ENCODE peak calls at places on chromosome 11, in five cellular contexts. S is CD4-positive, CD25-positive, alpha-beta regulatory T cell; R is naive thymus-derived CD4-positive, alpha-beta T cell; G is A549; T is thoracic aorta. U is an unnamed sample.
A peak's percentile ranks its signal among the peaks of the same experiment; 100 is the strongest.

GRCh38 chr11:107956543-107956942 is 28.3 kb downstream of the RAB39A start:
- DNase-seq in S (no peak), R (no peak), G (no peak), T (no peak), U (no peak)

GRCh38 chr11:100823360-100823759 is 136.3 kb downstream of the ARHGAP42 start:
- DNase-seq in S (no peak), R (no peak), G (no peak), T (no peak), U (no peak)

GRCh38 chr11:119338318-119338890 is 2.3 kb downstream of the C1QTNF5 start:
- DNase-seq in S (peak; percentile 43), R (peak; percentile 65), G (peak; percentile 82), T (no peak), U (peak; percentile 60)

GRCh38 chr11:32884770-32885384 is 7.7 kb upstream of the QSER1 start:
- DNase-seq in S (no peak), R (no peak), G (no peak), T (no peak), U (peak; percentile 13)

GRCh38 chr11:9858218-9858617 is 194.3 kb downstream of the SWAP70 start:
- DNase-seq in S (no peak), R (no peak), G (no peak), T (no peak), U (peak; percentile 12)

GRCh38 chr11:89521294-89521693 is 30.1 kb upstream of the NOX4 start:
- DNase-seq in S (no peak), R (no peak), G (no peak), T (no peak), U (no peak)

GRCh38 chr11:23473782-23474181 is 613.5 kb upstream of the CCDC179 start:
- DNase-seq in S (no peak), R (no peak), G (no peak), T (no peak), U (no peak)

GRCh38 chr11:74726547-74727182 is 4.6 kb downstream of the CHRDL2 start:
- DNase-seq in S (peak; percentile 26), R (peak; percentile 45), G (peak; percentile 91), T (no peak), U (peak; percentile 92)

GRCh38 chr11:69013009-69013951 is at the start of gene MRGPRF:
- DNase-seq in S (no peak), R (no peak), G (peak; percentile 40), T (peak; percentile 91), U (peak; percentile 73)

GRCh38 chr11:11782532-11783110 is 59.2 kb upstream of the USP47 start:
- DNase-seq in S (no peak), R (no peak), G (no peak), T (no peak), U (no peak)

GRCh38 chr11:57306156-57306876 is 18.4 kb downstream of the TNKS1BP1 start:
- DNase-seq in S (no peak), R (no peak), G (no peak), T (no peak), U (no peak)
- H3K4me1 ChIP-seq in S (peaks cover 7% of the 10 kb centered on the region), R (no peaks in the 10 kb centered on the region), G (peaks cover 47% of the 10 kb centered on the region), T (peaks cover 23% of the 10 kb centered on the region), U (peaks cover 17% of the 10 kb centered on the region)

GRCh38 chr11:121870202-121871045 is 245.6 kb downstream of the BLID start:
- DNase-seq in S (no peak), R (no peak), G (no peak), T (no peak), U (no peak)
- H3K27ac ChIP-seq in S (no peak overlapping the region), R (no peak overlapping the region), G (no peak overlapping the region), T (peak overlapping the region; percentile 58), U (no peak overlapping the region)

DNA sequence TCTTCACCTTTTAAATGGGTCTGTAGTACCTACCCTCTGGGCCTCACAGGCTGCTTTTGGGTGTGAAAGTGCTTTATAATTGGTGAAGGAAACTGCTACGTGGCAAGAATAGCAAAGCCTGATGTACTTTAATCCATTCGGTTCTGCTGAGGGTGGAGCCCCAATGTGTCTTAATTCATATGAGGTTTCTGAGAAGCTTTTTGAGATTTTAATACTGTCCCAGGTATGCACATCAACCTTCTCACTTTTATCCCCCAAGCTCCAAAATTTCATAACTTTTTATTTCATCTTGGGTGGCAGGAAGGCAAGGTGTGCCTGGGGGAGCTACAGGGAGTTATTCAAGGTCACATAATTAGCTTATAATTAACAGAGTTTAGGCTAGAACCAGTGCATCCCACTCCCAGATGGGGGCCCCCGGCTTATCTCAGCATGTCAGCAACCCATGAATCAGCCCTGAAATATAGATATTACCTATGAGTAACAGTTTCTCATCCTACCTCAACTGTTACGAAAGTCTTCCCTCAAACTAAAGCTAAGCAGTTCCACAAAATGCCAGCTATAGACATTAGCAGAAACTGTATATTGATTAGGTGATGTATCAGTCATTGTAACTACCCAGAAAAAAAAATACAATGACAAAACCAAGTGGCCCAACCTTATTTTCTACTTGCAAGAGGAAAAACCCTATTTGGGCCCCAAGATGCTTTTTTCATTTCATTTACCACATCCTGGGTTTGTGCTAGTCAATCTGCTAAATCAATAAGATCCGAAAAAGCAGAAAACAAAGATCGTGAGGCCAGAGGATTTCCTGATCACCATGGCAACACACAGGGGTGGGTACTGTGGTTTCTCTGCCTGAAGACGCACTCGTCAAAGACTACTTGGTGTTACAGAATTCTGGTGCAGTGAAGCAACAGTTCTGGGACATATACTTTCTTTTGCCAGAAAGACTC is 26.7 kb downstream of the CD44 start:
- DNase-seq in S (peak; percentile 88), R (peak; percentile 96), G (no peak), T (no peak), U (no peak)
- H3K4me1 ChIP-seq in S (peaks cover 97% of the 10 kb centered on the region), R (peaks cover 96% of the 10 kb centered on the region), G (peaks cover 98% of the 10 kb centered on the region), T (peaks cover 78% of the 10 kb centered on the region), U (no peaks in the 10 kb centered on the region)

GRCh38 chr11:112396092-112396491 is 135.4 kb upstream of the PLET1 start:
- DNase-seq in S (no peak), R (no peak), G (no peak), T (no peak), U (no peak)

GRCh38 chr11:112394304-112394703 is 133.6 kb upstream of the PLET1 start:
- DNase-seq in S (no peak), R (no peak), G (no peak), T (no peak), U (no peak)

GRCh38 chr11:112401036-112401769 is 140.5 kb upstream of the PLET1 start:
- DNase-seq in S (no peak), R (no peak), G (no peak), T (no peak), U (no peak)

GRCh38 chr11:112400615-112401014 is 140.0 kb upstream of the PLET1 start:
- DNase-seq in S (no peak), R (no peak), G (no peak), T (no peak), U (no peak)

DNA sequence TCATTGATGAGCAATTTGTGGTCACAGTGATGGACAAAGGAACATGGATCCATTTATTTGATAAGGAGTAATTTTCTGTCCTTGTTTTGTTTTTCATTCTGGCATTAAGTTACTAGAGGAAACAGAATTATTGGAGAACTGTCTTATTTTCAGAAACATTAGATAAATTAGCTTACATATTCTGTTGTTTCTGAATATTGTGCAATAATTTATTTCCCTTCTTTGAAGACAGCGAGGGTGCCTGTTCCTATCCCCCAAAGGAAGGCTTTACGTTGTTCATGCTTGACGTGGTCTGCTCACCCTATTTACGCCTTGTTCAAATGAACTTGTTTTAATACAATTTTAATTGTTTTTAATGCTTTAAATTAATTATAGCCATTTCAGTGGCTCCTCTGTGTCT is 138.1 kb upstream of the PLET1 start:
- DNase-seq in S (no peak), R (no peak), G (no peak), T (no peak), U (no peak)
- H3K27ac ChIP-seq in S (no peak overlapping the region), R (no peak overlapping the region), G (no peak overlapping the region), T (no peak overlapping the region), U (no peak overlapping the region)

GRCh38 chr11:123586568-123586967 is 67.9 kb downstream of the SCN3B start:
- DNase-seq in S (no peak), R (no peak), G (no peak), T (no peak), U (no peak)
- H3K4me1 ChIP-seq in S (no peaks in the 10 kb centered on the region), R (no peaks in the 10 kb centered on the region), G (peaks cover 80% of the 10 kb centered on the region), T (no peaks in the 10 kb centered on the region), U (peaks cover 28% of the 10 kb centered on the region)

DNA sequence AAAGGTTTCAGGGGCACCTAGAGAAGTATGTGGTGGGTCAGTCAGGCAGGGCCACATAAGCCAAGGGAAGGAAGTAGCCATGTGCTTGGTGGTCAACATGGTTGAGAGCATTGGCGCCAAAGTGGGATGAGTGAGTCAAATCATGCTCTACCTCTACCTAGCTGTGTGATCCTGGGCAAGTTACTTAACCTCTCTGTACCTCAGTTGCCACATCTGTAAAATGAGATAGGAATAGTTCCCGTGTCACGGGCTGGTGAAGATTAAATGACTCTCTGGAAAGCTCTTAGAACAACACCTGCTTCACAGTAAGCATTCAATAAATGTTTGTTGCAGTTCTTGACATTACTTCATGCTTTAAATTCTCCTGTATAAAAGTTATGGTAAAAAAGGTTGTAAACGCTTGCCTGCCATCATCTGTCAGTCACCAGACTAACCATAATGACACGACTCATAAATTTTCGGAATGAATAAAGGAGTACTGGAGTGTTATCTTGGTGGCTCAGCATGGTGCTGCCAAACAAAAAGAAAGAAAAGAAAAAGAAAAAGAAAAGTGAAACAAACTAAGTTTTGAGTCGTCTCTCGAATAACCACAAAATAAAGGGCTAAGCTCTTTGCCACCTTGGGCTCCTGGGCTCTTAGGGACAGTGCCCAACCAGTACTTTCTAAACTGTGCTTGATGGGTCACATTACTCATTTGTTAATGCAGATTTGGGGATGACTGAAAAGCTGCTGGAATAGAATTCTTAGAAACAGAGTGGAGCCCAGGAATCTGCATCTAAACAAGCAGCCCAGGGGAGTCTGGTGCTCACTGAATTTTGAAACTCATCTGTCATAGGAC is 107.6 kb downstream of the LDLRAD3 start:
- DNase-seq in S (no peak), R (no peak), G (no peak), T (no peak), U (no peak)
- H3K27ac ChIP-seq in S (no peak overlapping the region), R (no peak overlapping the region), G (no peak overlapping the region), T (no peak overlapping the region), U (no peak overlapping the region)

GRCh38 chr11:65382804-65383368 is 440 bp upstream of the SLC25A45 start:
- DNase-seq in S (no peak), R (no peak), G (peak; percentile 58), T (no peak), U (no peak)
- H3K4me1 ChIP-seq in S (peaks cover 71% of the 10 kb centered on the region), R (peaks cover 49% of the 10 kb centered on the region), G (peaks cover 82% of the 10 kb centered on the region), T (peaks cover 17% of the 10 kb centered on the region), U (peaks cover 6% of the 10 kb centered on the region)

GRCh38 chr11:22276535-22276934 is 61.6 kb upstream of the SLC17A6 start:
- DNase-seq in S (no peak), R (no peak), G (no peak), T (no peak), U (no peak)
- H3K27ac ChIP-seq in S (no peak overlapping the region), R (no peak overlapping the region), G (no peak overlapping the region), T (no peak overlapping the region), U (no peak overlapping the region)

DNA sequence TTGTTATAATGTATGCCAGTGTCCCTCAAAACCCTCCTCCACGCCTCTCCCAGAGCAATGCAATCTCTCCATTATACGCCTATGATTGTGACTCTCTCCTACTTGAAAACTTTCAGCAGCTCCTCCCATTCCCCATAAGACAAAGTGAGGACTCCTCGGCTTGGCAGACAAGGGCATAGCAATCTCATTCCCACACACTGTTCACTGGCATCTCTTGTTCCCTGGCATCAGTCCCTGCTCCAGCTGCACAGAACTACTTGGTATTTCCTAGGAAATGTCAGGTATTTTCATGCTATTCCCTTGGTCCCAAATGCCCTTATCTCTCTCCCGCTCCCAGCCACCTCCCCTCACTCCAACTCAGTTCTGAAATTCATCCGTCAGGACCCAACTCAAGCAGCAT is 28.5 kb downstream of the TMPRSS5 start:
- DNase-seq in S (no peak), R (no peak), G (no peak), T (no peak), U (no peak)
- H3K4me1 ChIP-seq in S (no peaks in the 10 kb centered on the region), R (no peaks in the 10 kb centered on the region), G (no peaks in the 10 kb centered on the region), T (peaks cover 20% of the 10 kb centered on the region), U (peaks cover 21% of the 10 kb centered on the region)

U was measured in SJCRH30.